ENCODE peak calls at places on chromosomes 5 and 9, in six cellular contexts. H is pancreas, I is heart left ventricle, C is PC-3, Y is hepatocyte, D is GM06990. N is an unnamed sample.

GRCh38 chr9:107465467-107466451 is 23.8 kb downstream of the KLF4 start:
- DNase-seq in H (peak), I (peak), C (peak), Y (peak), D (peak), N (no peak)

GRCh38 chr9:121323449-121324151 is 46.5 kb downstream of the STOM start:
- DNase-seq in H (no peak), I (no peak), C (no peak), Y (no peak), D (no peak), N (no peak)

GRCh38 chr5:96601811-96602244 is 60.3 kb upstream of the CAST start:
- DNase-seq in H (no peak), I (peak), C (peak), Y (peak), D (peak), N (no peak)

GRCh38 chr9:130728721-130729120 is 35.1 kb downstream of the EXOSC2 start:
- DNase-seq in H (no peak), I (no peak), C (peak), Y (no peak), D (no peak), N (no peak)

GRCh38 chr5:124670672-124671592 is 75.5 kb downstream of the ZNF608 start:
- DNase-seq in H (no peak), I (no peak), C (no peak), Y (no peak), D (no peak), N (no peak)

GRCh38 chr5:116872486-116872885 is 297.9 kb upstream of the SEMA6A start:
- DNase-seq in H (no peak), I (no peak), C (no peak), Y (no peak), D (no peak), N (no peak)

GRCh38 chr5:153445875-153446567 is 44.4 kb upstream of the GRIA1 start:
- DNase-seq in H (peak), I (peak), C (peak), Y (peak), D (no peak), N (no peak)

GRCh38 chr5:16539169-16539666 is 73.6 kb upstream of the ZNF622 start:
- DNase-seq in H (peak), I (peak), C (peak), Y (peak), D (no peak), N (peak)

GRCh38 chr9:111483419-111483861 is 743 bp downstream of the ECPAS start:
- DNase-seq in H (no peak), I (peak), C (peak), Y (peak), D (no peak), N (no peak)

GRCh38 chr5:148457183-148457620 is 73.4 kb downstream of the FBXO38 start:
- DNase-seq in H (no peak), I (no peak), C (peak), Y (no peak), D (peak), N (no peak)

GRCh38 chr5:31894131-31894530 is 255.2 kb downstream of the PDZD2 start:
- DNase-seq in H (no peak), I (no peak), C (no peak), Y (no peak), D (no peak), N (no peak)

GRCh38 chr5:167244583-167244982 is 1046.9 kb upstream of the WWC1 start:
- DNase-seq in H (no peak), I (no peak), C (no peak), Y (peak), D (no peak), N (no peak)

GRCh38 chr9:95092321-95093072 is 225.0 kb downstream of the FANCC start:
- DNase-seq in H (peak), I (no peak), C (peak), Y (no peak), D (no peak), N (peak)

GRCh38 chr9:132942541-132943182 is 1.8 kb downstream of the TSC1 start:
- DNase-seq in H (no peak), I (no peak), C (no peak), Y (no peak), D (no peak), N (no peak)

GRCh38 chr9:77663754-77664153 is 15.6 kb upstream of the GNA14 start:
- DNase-seq in H (peak), I (peak), C (peak), Y (peak), D (no peak), N (no peak)

GRCh38 chr5:153632748-153633290 is 142.3 kb downstream of the GRIA1 start:
- DNase-seq in H (no peak), I (no peak), C (no peak), Y (no peak), D (no peak), N (no peak)

GRCh38 chr5:72885824-72886223 is 69.4 kb downstream of the TNPO1 start:
- DNase-seq in H (no peak), I (no peak), C (no peak), Y (no peak), D (no peak), N (no peak)

GRCh38 chr9:125240649-125240999 is 519 bp downstream of the HSPA5 start:
- DNase-seq in H (no peak), I (no peak), C (peak), Y (no peak), D (no peak), N (no peak)

GRCh38 chr5:135482383-135482933 is 30.3 kb upstream of the TIFAB start:
- DNase-seq in H (no peak), I (no peak), C (no peak), Y (no peak), D (no peak), N (no peak)

GRCh38 chr5:159629158-159629557 is 287.1 kb upstream of the ADRA1B start:
- DNase-seq in H (no peak), I (no peak), C (no peak), Y (no peak), D (no peak), N (no peak)

GRCh38 chr5:135571210-135571609 is 7.6 kb downstream of the CXCL14 start:
- DNase-seq in H (no peak), I (no peak), C (no peak), Y (no peak), D (no peak), N (no peak)

GRCh38 chr5:60551250-60551649 is 148.7 kb downstream of the DEPDC1B start:
- DNase-seq in H (no peak), I (no peak), C (no peak), Y (no peak), D (no peak), N (no peak)

GRCh38 chr5:83509535-83509934 is 38.0 kb downstream of the VCAN start:
- DNase-seq in H (no peak), I (peak), C (no peak), Y (peak), D (no peak), N (no peak)

GRCh38 chr5:117302949-117303348 is 728.3 kb upstream of the SEMA6A start:
- DNase-seq in H (no peak), I (no peak), C (no peak), Y (no peak), D (no peak), N (no peak)

GRCh38 chr5:135488727-135489465 is 36.7 kb upstream of the TIFAB start:
- DNase-seq in H (no peak), I (no peak), C (peak), Y (peak), D (no peak), N (no peak)

GRCh38 chr9:124818431-124819281 is 34.6 kb upstream of the WDR38 start:
- DNase-seq in H (peak), I (no peak), C (peak), Y (peak), D (peak), N (no peak)

GRCh38 chr5:69242215-69242927 is 7.7 kb downstream of the CDK7 start:
- DNase-seq in H (no peak), I (no peak), C (no peak), Y (no peak), D (no peak), N (no peak)

GRCh38 chr9:78239506-78239905 is 3.6 kb downstream of the CEP78 start:
- DNase-seq in H (no peak), I (no peak), C (peak), Y (peak), D (no peak), N (no peak)

GRCh38 chr5:115289104-115289503 is 7.3 kb downstream of the CCDC112 start:
- DNase-seq in H (no peak), I (no peak), C (no peak), Y (no peak), D (no peak), N (no peak)

GRCh38 chr9:94164756-94165549 is 80.7 kb downstream of the PTPDC1 start:
- DNase-seq in H (no peak), I (no peak), C (no peak), Y (no peak), D (no peak), N (no peak)

GRCh38 chr9:14344846-14345585 is 31.1 kb upstream of the NFIB start:
- DNase-seq in H (no peak), I (no peak), C (no peak), Y (no peak), D (no peak), N (no peak)

GRCh38 chr9:134005381-134005780 is 13.3 kb upstream of the VAV2 start:
- DNase-seq in H (no peak), I (no peak), C (no peak), Y (no peak), D (no peak), N (no peak)

GRCh38 chr5:96679293-96679692 is 17.1 kb downstream of the CAST start:
- DNase-seq in H (no peak), I (no peak), C (no peak), Y (no peak), D (no peak), N (no peak)

GRCh38 chr5:75275147-75275546 is 38.5 kb upstream of the ANKRD31 start:
- DNase-seq in H (no peak), I (no peak), C (no peak), Y (no peak), D (no peak), N (no peak)

GRCh38 chr9:21710792-21711191 is 91.6 kb upstream of the MTAP start:
- DNase-seq in H (no peak), I (no peak), C (no peak), Y (no peak), D (no peak), N (no peak)

GRCh38 chr9:136536721-136537241 is 9.1 kb downstream of the NOTCH1 start:
- DNase-seq in H (no peak), I (no peak), C (no peak), Y (no peak), D (no peak), N (no peak)

DNA sequence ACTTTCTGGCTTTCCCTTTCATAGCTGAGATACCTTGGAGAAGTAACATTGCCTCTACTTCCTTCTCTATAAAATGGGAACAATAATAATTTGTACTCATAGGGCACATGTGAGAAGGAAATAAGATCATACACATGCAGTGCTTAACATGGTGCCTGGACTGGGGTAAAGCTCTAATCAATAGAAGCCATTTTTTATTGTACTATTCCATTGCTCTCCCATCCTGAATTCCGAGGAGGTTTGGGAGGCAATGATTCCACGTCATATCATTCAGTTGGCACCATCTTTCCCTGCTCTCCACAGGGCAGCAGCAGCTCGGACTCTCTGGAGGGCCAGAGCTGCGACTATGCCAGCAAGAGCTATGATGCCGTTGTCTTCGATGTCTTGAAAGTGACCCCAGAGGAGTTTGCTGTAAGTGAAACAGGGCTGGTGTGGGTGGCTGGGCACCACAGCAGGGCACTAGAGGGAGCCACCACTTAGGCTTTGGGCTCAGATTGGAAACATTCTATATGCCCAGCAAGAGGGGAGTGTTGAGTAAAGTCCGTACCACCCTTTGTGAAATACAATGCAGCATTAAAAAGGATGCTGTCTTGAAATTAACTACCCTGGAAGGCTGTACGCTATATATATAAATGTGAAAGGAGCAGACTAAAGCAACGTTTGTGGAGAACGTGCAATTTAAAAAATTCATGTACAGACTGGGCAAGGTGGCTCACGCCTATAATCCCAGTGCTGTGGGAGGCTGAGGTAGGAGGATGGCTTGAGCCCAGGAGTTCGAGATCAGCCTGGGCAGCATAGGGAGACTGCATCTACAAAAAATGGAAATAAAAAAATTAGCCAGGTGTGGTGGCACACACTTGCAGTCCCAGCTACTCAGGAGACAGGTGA is 51.2 kb downstream of the RALGPS1 start:
- DNase-seq in H (no peak), I (peak), C (peak), Y (peak), D (peak), N (no peak)
- H3K4me3 ChIP-seq in H (no peak), I (no peak), C (no peak), Y (no peak), D (no peak), N (no peak)

GRCh38 chr5:125823572-125823971 is 599.6 kb upstream of the GRAMD2B start:
- DNase-seq in H (no peak), I (no peak), C (peak), Y (no peak), D (no peak), N (no peak)

GRCh38 chr5:125829349-125829748 is 593.9 kb upstream of the GRAMD2B start:
- DNase-seq in H (no peak), I (no peak), C (no peak), Y (no peak), D (no peak), N (no peak)

DNA sequence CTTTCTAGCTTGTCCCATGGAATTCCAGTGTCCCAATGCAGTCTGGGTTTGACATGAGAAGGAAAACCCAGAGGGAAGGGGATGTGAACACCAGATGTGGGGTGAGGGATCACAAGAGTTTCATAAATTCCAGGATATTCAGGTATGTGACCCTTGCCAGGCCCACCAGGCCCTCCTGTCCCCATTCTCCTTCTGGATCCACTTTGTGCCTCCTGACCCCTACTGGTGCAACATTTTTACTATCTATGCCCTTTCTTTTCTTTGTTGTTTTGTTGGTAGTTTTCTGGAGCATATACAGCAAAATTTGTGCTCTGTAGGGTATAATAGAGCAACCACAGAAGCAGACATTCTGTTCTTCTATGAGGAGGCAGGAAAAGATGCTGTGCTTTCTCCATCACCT is 597.0 kb upstream of the GRAMD2B start:
- DNase-seq in H (no peak), I (no peak), C (no peak), Y (no peak), D (no peak), N (no peak)
- TF ChIP-seq CTCF in H (no peak), I (no peak), C (no peak), Y (peak), D (no peak), N (no peak)

DNA sequence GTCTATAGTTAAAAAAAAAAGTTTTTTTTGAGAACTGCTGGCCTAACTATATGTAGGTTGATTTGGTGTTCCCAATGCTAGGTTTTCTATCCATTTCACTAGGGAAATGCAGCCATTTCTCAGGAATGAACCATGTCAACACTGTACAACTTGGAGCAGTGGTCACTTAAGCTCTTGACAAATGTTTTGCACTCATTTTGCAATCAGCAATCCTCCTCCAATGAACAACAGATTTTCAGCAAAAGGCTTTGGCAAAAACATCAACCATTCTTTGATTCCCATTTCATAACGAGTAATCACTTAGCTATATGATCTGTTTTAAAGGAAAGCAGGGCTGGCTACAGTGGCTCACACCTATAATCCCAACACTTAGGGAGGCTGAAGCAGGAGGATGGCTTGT is 17.9 kb downstream of the STRBP start:
- DNase-seq in H (no peak), I (no peak), C (no peak), Y (no peak), D (no peak), N (no peak)
- H3K4me3 ChIP-seq in H (no peak), I (no peak), C (no peak), Y (no peak), D (no peak), N (no peak)

GRCh38 chr5:112934366-112934693 is 12.3 kb upstream of the REEP5 start:
- DNase-seq in H (no peak), I (no peak), C (no peak), Y (no peak), D (no peak), N (no peak)

GRCh38 chr5:112933105-112933504 is 11.1 kb upstream of the REEP5 start:
- DNase-seq in H (no peak), I (no peak), C (no peak), Y (no peak), D (no peak), N (no peak)

GRCh38 chr5:112933651-112934365 is 11.8 kb upstream of the REEP5 start:
- DNase-seq in H (no peak), I (no peak), C (peak), Y (no peak), D (no peak), N (peak)

GRCh38 chr5:112938286-112938685 is 16.3 kb upstream of the REEP5 start:
- DNase-seq in H (no peak), I (no peak), C (no peak), Y (no peak), D (no peak), N (no peak)

DNA sequence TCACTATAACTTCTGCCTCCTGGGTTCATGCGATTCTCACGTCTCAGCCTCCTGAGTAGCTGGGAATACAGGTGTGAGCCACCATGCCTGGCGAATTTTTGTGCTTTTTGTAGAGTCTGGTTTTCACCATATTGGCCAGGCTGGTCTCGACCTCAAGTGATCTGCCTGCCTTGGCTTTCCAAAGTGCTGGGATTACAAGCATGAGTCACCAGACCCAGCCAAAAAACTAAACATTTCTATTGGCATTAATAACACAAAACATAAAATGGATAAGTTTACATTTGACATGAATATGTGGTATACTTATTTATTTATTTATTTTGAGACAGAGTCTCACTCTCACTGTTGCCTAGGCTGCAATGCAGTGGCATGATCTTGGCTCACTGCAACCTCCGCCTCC is 13.6 kb upstream of the REEP5 start:
- DNase-seq in H (no peak), I (no peak), C (peak), Y (no peak), D (no peak), N (no peak)
- TF ChIP-seq CTCF in H (no peak), I (no peak), C (no peak), Y (no peak), D (no peak), N (no peak)

N was measured in AG04449.